ENCODE peak calls at places on chromosomes 6 and 20, in eight cellular contexts. P is GM06990, V is ascending aorta, D is esophagus squamous epithelium, K is left lung, A is AG04450, H is brain microvascular endothelial cell, R is neural progenitor cell. J is an unnamed sample.

GRCh38 chr6:136562211-136562610 is 12.0 kb upstream of the MAP7 start:
- DNase-seq in H (no peak), A (no peak), R (no peak), V (no peak), K (no peak), D (no peak), P (no peak), J (no peak)

GRCh38 chr6:31049518-31049917 is 39.2 kb downstream of the MUC22 start:
- DNase-seq in H (no peak), R (no peak), A (no peak), K (no peak), D (no peak), P (no peak), V (no peak), J (no peak)

GRCh38 chr6:144214622-144215401 is 64.5 kb downstream of the STX11 start:
- DNase-seq in K (peak; percentile 57), A (no peak), P (no peak), H (no peak), R (no peak), V (peak; percentile 63), D (no peak), J (no peak)

GRCh38 chr6:109503327-109504224 is 20.6 kb upstream of the ZBTB24 start:
- DNase-seq in A (no peak), V (no peak), H (no peak), D (no peak), R (no peak), K (no peak), P (no peak), J (no peak)

GRCh38 chr20:60297649-60298048 is 339.4 kb downstream of the CDH26 start:
- DNase-seq in P (no peak), H (no peak), R (no peak), V (no peak), D (no peak), A (no peak), K (no peak), J (no peak)

GRCh38 chr20:723756-724155 is 44.5 kb downstream of the SLC52A3 start:
- DNase-seq in V (no peak), D (no peak), H (no peak), P (no peak), A (no peak), K (no peak), R (no peak), J (no peak)

GRCh38 chr6:17281100-17281496 is at the start of gene RBM24:
- DNase-seq in K (peak; percentile 56), V (peak; percentile 84), P (no peak), H (peak; percentile 64), R (peak; percentile 91), D (no peak), A (peak; percentile 49), J (peak; percentile 56)

GRCh38 chr6:121890307-121890910 is 455.0 kb downstream of the GJA1 start:
- DNase-seq in R (peak; percentile 8), D (no peak), H (no peak), P (no peak), K (no peak), V (no peak), A (no peak), J (no peak)

GRCh38 chr6:170003027-170003426 is 251.6 kb downstream of the ERMARD start:
- DNase-seq in P (no peak), D (no peak), V (no peak), H (no peak), A (no peak), R (no peak), K (no peak), J (no peak)

DNA sequence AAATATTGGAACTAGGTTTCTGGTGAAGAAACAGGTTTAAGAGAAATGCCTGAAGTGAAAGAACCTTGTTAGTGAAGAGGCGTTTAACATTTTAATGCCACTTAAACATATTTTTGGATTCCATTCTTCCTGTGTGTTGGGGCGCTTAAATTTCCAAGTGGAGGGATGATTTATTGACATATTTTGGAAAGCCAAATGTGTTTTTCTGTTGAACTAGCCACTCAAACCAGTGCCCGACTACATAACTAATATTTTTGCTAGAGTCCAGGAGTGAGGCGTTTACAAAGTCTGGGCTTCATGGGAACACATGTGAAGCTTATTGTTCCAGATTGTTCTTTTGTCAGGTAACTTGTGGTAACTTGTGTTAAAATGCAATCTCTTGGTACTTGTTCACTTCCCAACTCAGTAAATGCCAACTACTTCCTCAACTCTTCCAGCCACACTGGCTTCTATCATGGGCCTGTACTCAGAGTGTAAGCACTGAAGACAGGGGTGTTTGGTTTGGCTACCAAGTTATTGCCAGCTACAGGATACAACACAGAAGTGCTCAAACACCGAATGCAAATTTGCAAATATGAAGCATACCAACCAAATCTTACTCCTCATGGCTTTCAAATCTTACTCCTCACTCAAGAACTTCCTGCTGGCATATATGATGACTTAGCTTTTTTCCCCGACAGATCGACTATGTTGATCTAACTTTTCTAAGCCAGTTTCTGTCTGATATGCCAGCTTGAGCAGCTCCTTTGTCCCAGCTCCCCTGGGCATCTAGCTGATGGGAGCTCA is 2.0 kb upstream of the ZNFX1 start:
- DNase-seq in D (no peak), K (no peak), R (no peak), P (no peak), V (no peak), H (no peak), A (no peak), J (no peak)
- H3K4me3 ChIP-seq in D (peak overlapping the region; percentile 86), K (peak overlapping the region; percentile 80), R (peak overlapping the region; percentile 84), P (peak overlapping the region; percentile 98), V (peak overlapping the region; percentile 75), H (peak overlapping the region; percentile 99), A (peak overlapping the region; percentile 99), J (peak overlapping the region; percentile 76)

GRCh38 chr20:51313275-51313898 is 229.1 kb downstream of the NFATC2 start:
- DNase-seq in K (no peak), R (no peak), V (no peak), A (no peak), D (no peak), H (no peak), P (no peak), J (no peak)
- TF ChIP-seq CTCF in K (no peak), R (no peak), V (no peak), A (peak; percentile 16), D (no peak), H (peak; percentile 33), P (no peak), J (no peak)

GRCh38 chr20:63413323-63413722 is 52.2 kb upstream of the CHRNA4 start:
- DNase-seq in D (no peak), P (no peak), K (no peak), A (no peak), H (no peak), V (no peak), R (no peak), J (no peak)
- H3K27me3 ChIP-seq in D (peaks cover 84% of the 10 kb centered on the region), P (no peaks in the 10 kb centered on the region), K (no peaks in the 10 kb centered on the region), A (peaks cover 24% of the 10 kb centered on the region), H (peaks cover 18% of the 10 kb centered on the region), V (no peaks in the 10 kb centered on the region), R (no peaks in the 10 kb centered on the region), J (no peaks in the 10 kb centered on the region)

GRCh38 chr6:2768696-2769095 is 3.5 kb downstream of the WRNIP1 start:
- DNase-seq in A (no peak), D (no peak), K (no peak), H (no peak), V (no peak), P (no peak), R (no peak), J (no peak)
- H3K4me3 ChIP-seq in A (peak overlapping the region; percentile 91), D (peak overlapping the region; percentile 96), K (no peak overlapping the region), H (no peak overlapping the region), V (peak overlapping the region; percentile 93), P (no peak overlapping the region), R (no peak overlapping the region), J (peak overlapping the region; percentile 82)

GRCh38 chr6:141421378-141421777 is 711.3 kb upstream of the GJE1 start:
- DNase-seq in A (peak; percentile 36), V (no peak), H (peak; percentile 73), P (no peak), D (no peak), K (no peak), R (no peak), J (no peak)

GRCh38 chr6:141418076-141418475 is 714.6 kb upstream of the GJE1 start:
- DNase-seq in V (no peak), D (no peak), A (no peak), R (no peak), H (no peak), P (no peak), K (no peak), J (no peak)

GRCh38 chr6:141413196-141413595 is 719.5 kb upstream of the GJE1 start:
- DNase-seq in V (no peak), H (no peak), K (no peak), R (no peak), A (no peak), P (no peak), D (no peak), J (no peak)

GRCh38 chr6:141415896-141416295 is 716.8 kb upstream of the GJE1 start:
- DNase-seq in R (no peak), H (peak; percentile 21), A (no peak), K (no peak), D (no peak), P (no peak), V (no peak), J (no peak)
- TF ChIP-seq CTCF in R (no peak), H (no peak), A (no peak), K (no peak), D (no peak), P (no peak), V (no peak), J (no peak)

DNA sequence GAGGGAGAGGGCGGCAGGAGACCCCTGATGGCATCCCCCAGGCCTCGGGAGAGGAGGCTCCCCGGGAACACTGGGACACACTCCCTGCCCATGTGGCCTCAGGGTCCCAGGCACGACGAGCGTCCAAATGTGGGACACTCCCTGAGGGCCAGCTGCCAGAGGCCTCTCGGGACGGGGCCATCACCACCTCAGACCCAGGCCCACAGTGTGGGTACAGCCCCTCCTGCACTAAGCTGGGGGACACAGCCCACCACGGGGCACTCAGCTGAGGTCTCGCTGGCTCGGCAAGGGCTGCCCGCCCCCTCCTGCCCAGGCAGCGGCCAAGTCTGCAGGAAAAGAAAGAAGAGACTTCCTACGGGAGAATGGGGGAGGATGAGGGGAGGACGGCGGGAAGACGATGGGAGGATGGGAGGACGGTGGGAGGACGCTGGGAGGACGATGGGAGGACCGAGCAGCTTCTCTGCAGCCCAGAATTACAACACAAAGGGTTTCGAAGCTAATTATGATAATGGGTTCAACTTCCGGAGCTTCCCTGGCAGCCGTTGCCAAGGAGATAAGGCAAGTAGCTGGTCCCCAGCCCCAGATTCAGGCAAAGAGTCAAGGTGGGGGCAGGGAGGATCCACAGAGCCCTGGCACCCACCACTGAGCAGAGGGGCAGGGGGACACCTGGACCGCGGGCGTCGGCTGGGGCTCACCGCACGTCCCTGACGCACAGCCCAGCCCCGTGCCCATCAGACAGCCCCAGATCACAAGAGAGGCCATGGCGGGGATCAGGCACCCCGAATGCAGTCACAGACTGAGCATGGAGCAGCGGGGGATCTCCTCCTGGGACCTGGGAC is 17.5 kb downstream of the KCNQ2 start:
- DNase-seq in V (no peak), H (no peak), P (no peak), R (no peak), K (no peak), D (no peak), A (no peak), J (no peak)
- H3K27me3 ChIP-seq in V (no peaks in the 10 kb centered on the region), H (peaks cover 14% of the 10 kb centered on the region), P (no peaks in the 10 kb centered on the region), R (no peaks in the 10 kb centered on the region), K (peaks cover 7% of the 10 kb centered on the region), D (peaks cover 96% of the 10 kb centered on the region), A (peaks cover 22% of the 10 kb centered on the region), J (peaks cover 20% of the 10 kb centered on the region)